ENCODE peak calls at places on chromosomes 5 and 9, in eight cellular contexts. R is GM23248; W is stimulated activated CD4-positive, alpha-beta T cell treated with anti-CD3 and anti-CD28 coated beads, Interleukin-2, amount 100 ng/mL, for 48 hours; A is IMR-90; B is CD8-positive, alpha-beta T cell; V is KBM-7; K is cerebellum; X is DMS79. F is an unnamed sample.

GRCh38 chr5:173290477-173291131 is 37.6 kb downstream of the STC2 start:
- DNase-seq in R (no peak), W (no peak), A (peak), B (no peak), V (no peak), K (no peak), X (no peak), F (no peak)

GRCh38 chr5:7589800-7590199 is 193.9 kb downstream of the ADCY2 start:
- DNase-seq in R (no peak), W (no peak), A (no peak), B (no peak), V (no peak), K (no peak), X (no peak), F (no peak)

GRCh38 chr5:145245354-145245753 is 589.8 kb downstream of the PRELID2 start:
- DNase-seq in R (peak), W (no peak), A (peak), B (no peak), V (no peak), K (no peak), X (no peak), F (no peak)

GRCh38 chr5:126917918-126918623 is 112.3 kb downstream of the MARCHF3 start:
- DNase-seq in R (peak), W (no peak), A (peak), B (no peak), V (no peak), K (peak), X (peak), F (no peak)

GRCh38 chr5:40367260-40367659 is 312.5 kb upstream of the PTGER4 start:
- DNase-seq in R (no peak), W (no peak), A (peak), B (no peak), V (no peak), K (no peak), X (no peak), F (peak)

GRCh38 chr9:19408316-19408692 is 505 bp upstream of the ACER2 start:
- DNase-seq in R (no peak), W (peak), A (no peak), B (no peak), V (no peak), K (peak), X (peak), F (peak)

GRCh38 chr9:13478235-13478634 is 198.7 kb upstream of the MPDZ start:
- DNase-seq in R (peak), W (no peak), A (peak), B (no peak), V (no peak), K (no peak), X (peak), F (no peak)

GRCh38 chr5:54991446-54991845 is 6.1 kb upstream of the ESM1 start:
- DNase-seq in R (peak), W (no peak), A (no peak), B (no peak), V (no peak), K (no peak), X (no peak), F (no peak)

GRCh38 chr5:142653321-142653720 is 32.6 kb downstream of the FGF1 start:
- DNase-seq in R (no peak), W (no peak), A (no peak), B (no peak), V (no peak), K (no peak), X (no peak), F (no peak)

GRCh38 chr9:82423700-82424099 is 435.1 kb downstream of the SPATA31D1 start:
- DNase-seq in R (no peak), W (no peak), A (no peak), B (no peak), V (no peak), K (no peak), X (no peak), F (no peak)

GRCh38 chr9:99124534-99124933 is 19.6 kb downstream of the TGFBR1 start:
- DNase-seq in R (no peak), W (no peak), A (no peak), B (no peak), V (no peak), K (no peak), X (no peak), F (no peak)

F was measured in NB4.